ENCODE peak calls at places on chromosomes 6 and 20, in seven cellular contexts. G is MV-4-11, F is D341Med, E is cardiac muscle cell, V is RWPE1, P is NCI-H1105, A is nephron progenitor cell. Y is an unnamed sample.

GRCh38 chr6:167130008-167130677 is 7.2 kb downstream of the CCR6 start:
- DNase-seq in G (no peak), F (no peak), E (no peak), V (no peak), P (no peak), A (no peak), Y (no peak)

GRCh38 chr6:27251672-27252251 is 4.3 kb downstream of the PRSS16 start:
- DNase-seq in G (no peak), F (peak), E (peak), V (peak), P (peak), A (peak), Y (peak)

GRCh38 chr6:40807484-40807883 is 220.3 kb upstream of the LRFN2 start:
- DNase-seq in G (peak), F (no peak), E (no peak), V (no peak), P (no peak), A (no peak), Y (no peak)

GRCh38 chr6:149895702-149896310 is 2.1 kb downstream of the RAET1E start:
- DNase-seq in G (peak), F (no peak), E (no peak), V (no peak), P (no peak), A (no peak), Y (peak)

GRCh38 chr6:108277831-108278230 is 17.0 kb upstream of the SNX3 start:
- DNase-seq in G (no peak), F (no peak), E (no peak), V (no peak), P (no peak), A (no peak), Y (no peak)

GRCh38 chr6:3247255-3248146 is 11.2 kb upstream of the PSMG4 start:
- DNase-seq in G (no peak), F (no peak), E (no peak), V (peak), P (no peak), A (peak), Y (peak)

GRCh38 chr6:46324706-46325105 is 153.9 kb upstream of the ENPP5 start:
- DNase-seq in G (no peak), F (no peak), E (no peak), V (no peak), P (no peak), A (no peak), Y (no peak)

GRCh38 chr6:100353276-100354015 is 111.3 kb downstream of the SIM1 start:
- DNase-seq in G (peak), F (peak), E (no peak), V (no peak), P (no peak), A (no peak), Y (peak)

GRCh38 chr20:37195018-37195417 is 15.7 kb upstream of the MROH8 start:
- DNase-seq in G (no peak), F (no peak), E (no peak), V (no peak), P (no peak), A (no peak), Y (no peak)

GRCh38 chr6:45388328-45388727 is 10.6 kb upstream of the SUPT3H start:
- DNase-seq in G (no peak), F (no peak), E (no peak), V (peak), P (no peak), A (no peak), Y (peak)

GRCh38 chr6:160428069-160428430 is 79.9 kb downstream of the SLC22A3 start:
- DNase-seq in G (no peak), F (no peak), E (no peak), V (no peak), P (peak), A (no peak), Y (no peak)

GRCh38 chr20:36493013-36493800 is 48.1 kb upstream of the MYL9 start:
- DNase-seq in G (no peak), F (no peak), E (no peak), V (no peak), P (no peak), A (no peak), Y (no peak)

GRCh38 chr6:156933201-156934053 is 156.2 kb downstream of the ARID1B start:
- DNase-seq in G (no peak), F (peak), E (peak), V (no peak), P (peak), A (peak), Y (no peak)

GRCh38 chr6:150211700-150212615 is 69.1 kb downstream of the PPP1R14C start:
- DNase-seq in G (peak), F (no peak), E (no peak), V (no peak), P (no peak), A (no peak), Y (peak)

GRCh38 chr6:137926207-137926731 is 59.2 kb downstream of the TNFAIP3 start:
- DNase-seq in G (peak), F (no peak), E (no peak), V (peak), P (no peak), A (no peak), Y (peak)

GRCh38 chr6:19478273-19478672 is 358.9 kb upstream of the ID4 start:
- DNase-seq in G (no peak), F (no peak), E (no peak), V (no peak), P (no peak), A (no peak), Y (no peak)

GRCh38 chr6:148973809-148974208 is 227.0 kb downstream of the UST start:
- DNase-seq in G (peak), F (peak), E (peak), V (no peak), P (no peak), A (peak), Y (peak)

GRCh38 chr20:63067721-63068560 is 61.2 kb upstream of the BHLHE23 start:
- DNase-seq in G (no peak), F (no peak), E (no peak), V (no peak), P (no peak), A (no peak), Y (no peak)

GRCh38 chr6:17086469-17086868 is 15.4 kb upstream of the STMND1 start:
- DNase-seq in G (peak), F (peak), E (peak), V (peak), P (peak), A (peak), Y (peak)

GRCh38 chr6:89610149-89610642 is 28.4 kb downstream of the LYRM2 start:
- DNase-seq in G (peak), F (peak), E (peak), V (peak), P (peak), A (peak), Y (peak)

GRCh38 chr6:5029609-5030008 is 25.8 kb upstream of the RPP40 start:
- DNase-seq in G (no peak), F (no peak), E (no peak), V (no peak), P (no peak), A (no peak), Y (no peak)

GRCh38 chr6:1796706-1797529 is 187.2 kb downstream of the FOXC1 start:
- DNase-seq in G (no peak), F (no peak), E (no peak), V (no peak), P (no peak), A (no peak), Y (no peak)

GRCh38 chr6:110878751-110879539 is 4.4 kb downstream of the AMD1 start:
- DNase-seq in G (peak), F (peak), E (peak), V (no peak), P (no peak), A (peak), Y (peak)

GRCh38 chr6:44735631-44735963 is 348.1 kb downstream of the CDC5L start:
- DNase-seq in G (no peak), F (no peak), E (no peak), V (peak), P (no peak), A (no peak), Y (peak)

GRCh38 chr6:83006270-83006905 is 59.3 kb downstream of the UBE3D start:
- DNase-seq in G (no peak), F (no peak), E (no peak), V (no peak), P (no peak), A (no peak), Y (no peak)

GRCh38 chr6:37103169-37104039 is 66.5 kb upstream of the PIM1 start:
- DNase-seq in G (no peak), F (peak), E (peak), V (peak), P (peak), A (peak), Y (peak)

GRCh38 chr6:35214869-35215664 is 1.3 kb downstream of the SCUBE3 start:
- DNase-seq in G (no peak), F (no peak), E (peak), V (no peak), P (no peak), A (peak), Y (no peak)

GRCh38 chr20:4441871-4442270 is 279.8 kb upstream of the PRND start:
- DNase-seq in G (no peak), F (no peak), E (no peak), V (no peak), P (no peak), A (no peak), Y (no peak)

GRCh38 chr6:128239146-128239545 is 281.3 kb downstream of the PTPRK start:
- DNase-seq in G (no peak), F (no peak), E (no peak), V (no peak), P (no peak), A (no peak), Y (no peak)

GRCh38 chr6:167569879-167570278 is 245.0 kb downstream of the TTLL2 start:
- DNase-seq in G (no peak), F (peak), E (no peak), V (no peak), P (no peak), A (no peak), Y (no peak)

GRCh38 chr6:161169690-161170089 is 104.2 kb downstream of the AGPAT4 start:
- DNase-seq in G (peak), F (no peak), E (no peak), V (peak), P (peak), A (no peak), Y (peak)

GRCh38 chr6:156866181-156866862 is 89.1 kb downstream of the ARID1B start:
- DNase-seq in G (no peak), F (no peak), E (no peak), V (peak), P (no peak), A (no peak), Y (no peak)

GRCh38 chr6:149459761-149460160 is 25.1 kb downstream of the ZC3H12D start:
- DNase-seq in G (no peak), F (no peak), E (no peak), V (no peak), P (no peak), A (no peak), Y (no peak)

GRCh38 chr20:45949542-45950329 is 15.3 kb downstream of the PCIF1 start:
- DNase-seq in G (no peak), F (peak), E (no peak), V (no peak), P (no peak), A (no peak), Y (no peak)

GRCh38 chr6:5956939-5957338 is 49.8 kb downstream of the NRN1 start:
- DNase-seq in G (no peak), F (no peak), E (no peak), V (no peak), P (no peak), A (no peak), Y (no peak)

GRCh38 chr6:13288969-13289391 is 39.4 kb downstream of the TBC1D7 start:
- DNase-seq in G (no peak), F (no peak), E (no peak), V (no peak), P (no peak), A (no peak), Y (no peak)

GRCh38 chr6:40011844-40012243 is 77.6 kb upstream of the MOCS1 start:
- DNase-seq in G (no peak), F (no peak), E (no peak), V (no peak), P (no peak), A (no peak), Y (no peak)

GRCh38 chr20:62496525-62497218 is 20.9 kb upstream of the GATA5 start:
- DNase-seq in G (no peak), F (peak), E (peak), V (peak), P (peak), A (peak), Y (peak)

GRCh38 chr6:134238960-134239795 is 78.7 kb downstream of the SGK1 start:
- DNase-seq in G (no peak), F (no peak), E (no peak), V (no peak), P (no peak), A (no peak), Y (peak)

Y was measured in GM03348.